ENCODE peak calls at places on chromosomes 11 and 22, in nine cellular contexts. H, L, A, Y, R, N, X, B and G are unnamed samples.
A peak's percentile ranks its signal among the peaks of the same experiment; 100 is the strongest.

GRCh38 chr11:3169235-3169951 is 4.3 kb upstream of the OSBPL5 start:
- DNase-seq in H (peak; percentile 55), L (no peak), A (no peak), Y (peak; percentile 31), R (peak; percentile 41), N (no peak), X (peak; percentile 18), B (peak; percentile 36), G (no peak)

GRCh38 chr22:36104988-36105387 is 55.6 kb downstream of the APOL3 start:
- DNase-seq in H (peak; percentile 1), L (no peak), A (no peak), Y (no peak), R (no peak), N (no peak), X (no peak), B (no peak), G (no peak)

GRCh38 chr11:94961255-94961654 is 12.1 kb downstream of the CWC15 start:
- DNase-seq in H (no peak), L (no peak), A (no peak), Y (no peak), R (no peak), N (no peak), X (no peak), B (no peak), G (no peak)

GRCh38 chr11:70603756-70604211 is 205.5 kb downstream of the CTTN start:
- DNase-seq in H (peak; percentile 58), L (no peak), A (no peak), Y (no peak), R (peak; percentile 40), N (no peak), X (no peak), B (no peak), G (no peak)

GRCh38 chr11:1501421-1502167 is 15.0 kb upstream of the MOB2 start:
- DNase-seq in H (peak; percentile 32), L (no peak), A (no peak), Y (no peak), R (no peak), N (no peak), X (no peak), B (no peak), G (no peak)

GRCh38 chr11:81963018-81963417 is 770.6 kb downstream of the FAM181B start:
- DNase-seq in H (no peak), L (no peak), A (no peak), Y (peak; percentile 4), R (no peak), N (peak; percentile 15), X (no peak), B (no peak), G (no peak)

GRCh38 chr11:134889832-134890231 is 477.8 kb upstream of the B3GAT1 start:
- DNase-seq in H (no peak), L (no peak), A (peak; percentile 44), Y (no peak), R (no peak), N (no peak), X (no peak), B (no peak), G (no peak)

GRCh38 chr22:41231369-41231768 is 9.4 kb downstream of the CHADL start:
- DNase-seq in H (no peak), L (no peak), A (no peak), Y (no peak), R (no peak), N (no peak), X (no peak), B (no peak), G (no peak)

GRCh38 chr11:66176650-66177049 is 91.8 kb upstream of the RAB1B start:
- DNase-seq in H (no peak), L (no peak), A (no peak), Y (no peak), R (no peak), N (no peak), X (no peak), B (no peak), G (no peak)

GRCh38 chr11:10329935-10330334 is 25.1 kb downstream of the ADM start:
- DNase-seq in H (no peak), L (no peak), A (no peak), Y (peak; percentile 51), R (no peak), N (no peak), X (no peak), B (no peak), G (no peak)

GRCh38 chr11:104650234-104650633 is 248.0 kb downstream of the CASP12 start:
- DNase-seq in H (no peak), L (no peak), A (no peak), Y (peak; percentile 11), R (no peak), N (no peak), X (no peak), B (no peak), G (no peak)

GRCh38 chr11:88338223-88338661 is 706 bp upstream of the CTSC start:
- DNase-seq in H (peak; percentile 70), L (no peak), A (no peak), Y (peak; percentile 57), R (no peak), N (peak; percentile 72), X (peak; percentile 40), B (peak; percentile 48), G (no peak)

GRCh38 chr11:68322031-68322388 is 9.6 kb downstream of the LRP5 start:
- DNase-seq in H (no peak), L (no peak), A (no peak), Y (no peak), R (no peak), N (no peak), X (no peak), B (no peak), G (no peak)

GRCh38 chr22:45008853-45009751 is 703 bp downstream of the PHF21B start:
- DNase-seq in H (no peak), L (peak; percentile 38), A (no peak), Y (peak; percentile 31), R (no peak), N (no peak), X (peak; percentile 48), B (no peak), G (peak; percentile 66)

GRCh38 chr11:10443152-10443551 is 11.9 kb upstream of the AMPD3 start:
- DNase-seq in H (no peak), L (no peak), A (no peak), Y (no peak), R (no peak), N (no peak), X (no peak), B (no peak), G (no peak)

GRCh38 chr11:113591122-113591521 is 115.0 kb downstream of the TMPRSS5 start:
- DNase-seq in H (no peak), L (no peak), A (no peak), Y (no peak), R (no peak), N (no peak), X (peak; percentile 49), B (no peak), G (no peak)

GRCh38 chr11:113584371-113584770 is 109.2 kb upstream of the DRD2 start:
- DNase-seq in H (no peak), L (no peak), A (peak; percentile 44), Y (no peak), R (no peak), N (no peak), X (no peak), B (no peak), G (no peak)

GRCh38 chr11:113581713-113582112 is 106.5 kb upstream of the DRD2 start:
- DNase-seq in H (no peak), L (no peak), A (no peak), Y (no peak), R (no peak), N (no peak), X (no peak), B (no peak), G (no peak)

GRCh38 chr11:113587318-113587739 is 112.1 kb upstream of the DRD2 start:
- DNase-seq in H (no peak), L (no peak), A (no peak), Y (no peak), R (no peak), N (no peak), X (no peak), B (no peak), G (peak; percentile 34)
- TF ChIP-seq CTCF in H (no peak), L (no peak), A (no peak), Y (no peak), R (no peak), N (no peak), X (no peak), B (no peak), G (peak; percentile 10)

DNA sequence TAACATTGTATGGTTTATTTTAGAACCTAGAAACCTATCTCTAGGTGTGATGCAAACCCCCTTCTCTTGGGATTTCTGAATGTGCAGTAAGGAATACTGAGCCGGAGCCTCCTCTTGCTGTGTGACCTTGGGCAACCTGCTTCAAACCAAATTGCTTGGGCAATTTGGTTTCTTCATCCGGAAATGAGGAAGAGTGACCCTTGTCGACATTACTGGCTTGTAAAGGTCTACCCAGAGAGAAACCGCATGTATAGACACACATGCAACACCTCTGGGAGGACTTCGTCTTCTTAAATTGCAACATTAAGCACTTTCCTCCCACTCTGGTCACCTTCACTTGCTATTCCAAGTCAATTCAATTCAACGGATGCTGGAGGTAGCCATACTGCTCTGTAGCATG is 19.6 kb upstream of the TP53I11 start:
- DNase-seq in H (no peak), L (no peak), A (no peak), Y (no peak), R (no peak), N (no peak), X (no peak), B (no peak), G (no peak)
- TF ChIP-seq CTCF in H (no peak), L (no peak), A (no peak), Y (no peak), R (no peak), N (no peak), X (no peak), B (no peak), G (no peak)

GRCh38 chr11:119205574-119206511 is at the start of gene CBL:
- DNase-seq in H (peak; percentile 95), L (peak; percentile 99), A (peak; percentile 99), Y (peak; percentile 85), R (peak; percentile 91), N (peak; percentile 89), X (peak; percentile 96), B (peak; percentile 89), G (peak; percentile 96)
- TF ChIP-seq CTCF in H (peak; percentile 87), L (peak; percentile 97), A (peak; percentile 97), Y (peak; percentile 73), R (peak; percentile 95), N (peak; percentile 80), X (peak; percentile 84), B (peak; percentile 80), G (peak; percentile 81)

GRCh38 chr11:101765932-101766331 is 148.9 kb upstream of the CEP126 start:
- DNase-seq in H (no peak), L (no peak), A (no peak), Y (no peak), R (no peak), N (no peak), X (no peak), B (no peak), G (no peak)

GRCh38 chr11:101775033-101775432 is 139.8 kb upstream of the CEP126 start:
- DNase-seq in H (no peak), L (no peak), A (no peak), Y (peak; percentile 42), R (no peak), N (no peak), X (no peak), B (no peak), G (no peak)

DNA sequence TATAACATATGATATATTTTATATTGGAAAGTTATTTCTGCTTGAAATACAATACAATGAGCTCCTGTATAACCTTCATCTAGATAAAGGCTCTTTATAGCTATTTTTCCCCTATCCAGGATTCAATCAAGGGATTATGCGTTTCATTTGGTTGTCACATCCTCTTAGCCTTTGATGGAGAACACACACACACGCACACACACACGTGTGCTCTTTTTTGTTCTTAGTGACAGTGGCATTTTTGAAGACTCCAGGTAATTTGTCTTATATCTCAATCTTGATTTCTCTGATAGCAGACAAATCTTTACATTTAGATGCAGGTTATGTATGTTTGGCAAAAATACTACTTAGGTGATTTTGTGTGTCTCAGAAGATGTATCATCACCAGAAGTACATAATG is 144.2 kb upstream of the CEP126 start:
- DNase-seq in H (no peak), L (no peak), A (no peak), Y (no peak), R (no peak), N (no peak), X (no peak), B (no peak), G (no peak)
- TF ChIP-seq CTCF in H (no peak), L (no peak), A (no peak), Y (no peak), R (no peak), N (no peak), X (no peak), B (no peak), G (no peak)